ENCODE peak calls at places on chromosomes 6 and 20, in six cellular contexts. One of them, this sample, is unnamed.
A peak's percentile ranks its signal among the peaks of the same experiment; 100 is the strongest.

GRCh38 chr20:23010096-23010495 is 25.0 kb upstream of the SSTR4 start:
- DNase-seq in endodermal cell: no peak
- DNase-seq in neural progenitor cell: no peak
- DNase-seq in lower lobe of right lung: no peak
- DNase-seq in uterus: no peak
- DNase-seq in cardiac muscle cell: no peak
- DNase-seq in this sample: no peak

GRCh38 chr6:73667798-73668197 is 14.0 kb upstream of the SLC17A5 start:
- DNase-seq in endodermal cell: no peak
- DNase-seq in neural progenitor cell: no peak
- DNase-seq in lower lobe of right lung: no peak
- DNase-seq in uterus: no peak
- DNase-seq in cardiac muscle cell: no peak
- DNase-seq in this sample: no peak

GRCh38 chr6:158142789-158143188 is 25.3 kb downstream of the SERAC1 start:
- DNase-seq in endodermal cell: no peak
- DNase-seq in neural progenitor cell: no peak
- DNase-seq in lower lobe of right lung: no peak
- DNase-seq in uterus: no peak
- DNase-seq in cardiac muscle cell: no peak
- DNase-seq in this sample: no peak

GRCh38 chr6:98644063-98644462 is 190.3 kb upstream of the POU3F2 start:
- DNase-seq in endodermal cell: no peak
- DNase-seq in neural progenitor cell: peak; percentile 56
- DNase-seq in lower lobe of right lung: no peak
- DNase-seq in uterus: no peak
- DNase-seq in cardiac muscle cell: no peak
- DNase-seq in this sample: peak; percentile 90

GRCh38 chr6:136666041-136666440 is 115.8 kb upstream of the MAP7 start:
- DNase-seq in endodermal cell: no peak
- DNase-seq in neural progenitor cell: no peak
- DNase-seq in lower lobe of right lung: no peak
- DNase-seq in uterus: no peak
- DNase-seq in cardiac muscle cell: no peak
- DNase-seq in this sample: no peak

GRCh38 chr6:169528755-169529154 is 173.1 kb downstream of the WDR27 start:
- DNase-seq in endodermal cell: no peak
- DNase-seq in neural progenitor cell: no peak
- DNase-seq in lower lobe of right lung: no peak
- DNase-seq in uterus: no peak
- DNase-seq in cardiac muscle cell: no peak
- DNase-seq in this sample: no peak

GRCh38 chr6:162568266-162568665 is 159.3 kb downstream of the PRKN start:
- DNase-seq in endodermal cell: no peak
- DNase-seq in neural progenitor cell: no peak
- DNase-seq in lower lobe of right lung: no peak
- DNase-seq in uterus: no peak
- DNase-seq in cardiac muscle cell: no peak
- DNase-seq in this sample: no peak

GRCh38 chr20:16286601-16287000 is 286.6 kb downstream of the KIF16B start:
- DNase-seq in endodermal cell: no peak
- DNase-seq in neural progenitor cell: no peak
- DNase-seq in lower lobe of right lung: no peak
- DNase-seq in uterus: no peak
- DNase-seq in cardiac muscle cell: no peak
- DNase-seq in this sample: no peak

GRCh38 chr6:100460650-100461204 is 4.0 kb downstream of the SIM1 start:
- DNase-seq in endodermal cell: peak; percentile 83
- DNase-seq in neural progenitor cell: peak; percentile 71
- DNase-seq in lower lobe of right lung: no peak
- DNase-seq in uterus: no peak
- DNase-seq in cardiac muscle cell: no peak
- DNase-seq in this sample: no peak
- H3K4me3 ChIP-seq in endodermal cell: peak overlapping the region; percentile 78
- H3K4me3 ChIP-seq in neural progenitor cell: no peak overlapping the region
- H3K4me3 ChIP-seq in lower lobe of right lung: no peak overlapping the region
- H3K4me3 ChIP-seq in uterus: no peak overlapping the region
- H3K4me3 ChIP-seq in cardiac muscle cell: no peak overlapping the region
- H3K4me3 ChIP-seq in this sample: no peak overlapping the region

GRCh38 chr20:48721324-48722001 is 106.3 kb downstream of the PREX1 start:
- DNase-seq in endodermal cell: no peak
- DNase-seq in neural progenitor cell: no peak
- DNase-seq in lower lobe of right lung: no peak
- DNase-seq in uterus: no peak
- DNase-seq in cardiac muscle cell: no peak
- DNase-seq in this sample: no peak

GRCh38 chr20:48724891-48725588 is 102.8 kb downstream of the PREX1 start:
- DNase-seq in endodermal cell: no peak
- DNase-seq in neural progenitor cell: peak; percentile 19
- DNase-seq in lower lobe of right lung: no peak
- DNase-seq in uterus: no peak
- DNase-seq in cardiac muscle cell: peak; percentile 40
- DNase-seq in this sample: no peak

GRCh38 chr20:48723308-48724264 is 104.2 kb downstream of the PREX1 start:
- DNase-seq in endodermal cell: no peak
- DNase-seq in neural progenitor cell: no peak
- DNase-seq in lower lobe of right lung: peak; percentile 75
- DNase-seq in uterus: peak; percentile 30
- DNase-seq in cardiac muscle cell: no peak
- DNase-seq in this sample: no peak

GRCh38 chr20:48722002-48722731 is 105.6 kb downstream of the PREX1 start:
- DNase-seq in endodermal cell: no peak
- DNase-seq in neural progenitor cell: no peak
- DNase-seq in lower lobe of right lung: no peak
- DNase-seq in uterus: no peak
- DNase-seq in cardiac muscle cell: no peak
- DNase-seq in this sample: no peak

GRCh38 chr20:48722737-48723191 is 105.0 kb downstream of the PREX1 start:
- DNase-seq in endodermal cell: no peak
- DNase-seq in neural progenitor cell: no peak
- DNase-seq in lower lobe of right lung: no peak
- DNase-seq in uterus: no peak
- DNase-seq in cardiac muscle cell: no peak
- DNase-seq in this sample: no peak
- H3K4me1 ChIP-seq in endodermal cell: peaks cover 10% of the 10 kb centered on the region
- H3K4me1 ChIP-seq in neural progenitor cell: no peaks in the 10 kb centered on the region
- H3K4me1 ChIP-seq in lower lobe of right lung: peaks cover 64% of the 10 kb centered on the region
- H3K4me1 ChIP-seq in uterus: no peaks in the 10 kb centered on the region
- H3K4me1 ChIP-seq in cardiac muscle cell: no peaks in the 10 kb centered on the region
- H3K4me1 ChIP-seq in this sample: no peaks in the 10 kb centered on the region

GRCh38 chr20:63878855-63879254 is 13.8 kb downstream of the TPD52L2 start:
- DNase-seq in endodermal cell: no peak
- DNase-seq in neural progenitor cell: no peak
- DNase-seq in lower lobe of right lung: no peak
- DNase-seq in uterus: no peak
- DNase-seq in cardiac muscle cell: no peak
- DNase-seq in this sample: no peak

GRCh38 chr20:63884506-63885263 is 10.2 kb upstream of the DNAJC5 start:
- DNase-seq in endodermal cell: no peak
- DNase-seq in neural progenitor cell: no peak
- DNase-seq in lower lobe of right lung: no peak
- DNase-seq in uterus: no peak
- DNase-seq in cardiac muscle cell: no peak
- DNase-seq in this sample: no peak

GRCh38 chr20:63879264-63879663 is 14.2 kb downstream of the TPD52L2 start:
- DNase-seq in endodermal cell: no peak
- DNase-seq in neural progenitor cell: no peak
- DNase-seq in lower lobe of right lung: no peak
- DNase-seq in uterus: no peak
- DNase-seq in cardiac muscle cell: no peak
- DNase-seq in this sample: no peak

GRCh38 chr20:63882257-63883208 is 12.4 kb upstream of the DNAJC5 start:
- DNase-seq in endodermal cell: no peak
- DNase-seq in neural progenitor cell: no peak
- DNase-seq in lower lobe of right lung: no peak
- DNase-seq in uterus: no peak
- DNase-seq in cardiac muscle cell: no peak
- DNase-seq in this sample: no peak

DNA sequence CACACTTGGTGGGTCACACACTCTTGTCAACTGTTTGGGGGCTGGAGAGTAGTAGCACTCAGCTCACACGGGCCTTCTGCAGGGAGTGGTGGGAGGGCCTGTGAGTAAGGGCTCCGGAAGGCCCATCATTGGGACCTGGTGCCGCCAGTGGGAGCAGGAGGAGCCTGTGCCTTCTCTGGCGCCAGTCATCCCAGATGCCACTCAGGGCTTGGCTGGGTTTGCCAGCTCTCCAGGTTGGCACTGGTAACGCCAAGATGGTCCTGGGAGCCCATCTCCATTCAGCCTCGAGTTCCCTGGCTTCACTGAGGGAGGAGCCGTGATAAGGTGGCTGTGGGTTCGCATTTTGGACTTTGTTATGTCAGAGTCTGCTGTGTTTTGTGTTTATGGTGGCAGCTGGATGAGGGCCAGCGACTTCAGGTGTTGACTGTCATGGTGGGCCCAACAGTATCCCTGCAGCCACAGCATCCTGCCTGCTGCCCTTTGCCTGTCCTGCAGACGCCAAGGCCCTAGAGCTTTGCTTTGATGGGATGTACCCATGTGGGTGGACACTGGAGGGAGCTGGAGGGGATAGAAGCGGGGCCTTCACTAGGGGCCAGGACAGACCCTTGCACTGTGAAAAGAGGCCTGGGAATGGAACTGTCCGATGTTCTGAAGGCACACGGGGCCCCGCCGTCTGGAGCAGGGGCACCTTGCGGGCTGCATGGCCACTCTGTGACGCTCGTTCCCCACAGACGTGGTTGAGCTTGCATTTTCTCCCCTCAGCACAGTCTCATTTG is 13.3 kb upstream of the DNAJC5 start:
- DNase-seq in endodermal cell: no peak
- DNase-seq in neural progenitor cell: peak; percentile 36
- DNase-seq in lower lobe of right lung: no peak
- DNase-seq in uterus: no peak
- DNase-seq in cardiac muscle cell: no peak
- DNase-seq in this sample: no peak
- H3K36me3 ChIP-seq in endodermal cell: peaks cover 41% of the 10 kb centered on the region
- H3K36me3 ChIP-seq in neural progenitor cell: no peaks in the 10 kb centered on the region
- H3K36me3 ChIP-seq in lower lobe of right lung: peaks cover 86% of the 10 kb centered on the region
- H3K36me3 ChIP-seq in uterus: no peaks in the 10 kb centered on the region
- H3K36me3 ChIP-seq in cardiac muscle cell: peaks cover 14% of the 10 kb centered on the region
- H3K36me3 ChIP-seq in this sample: peaks cover 63% of the 10 kb centered on the region

DNA sequence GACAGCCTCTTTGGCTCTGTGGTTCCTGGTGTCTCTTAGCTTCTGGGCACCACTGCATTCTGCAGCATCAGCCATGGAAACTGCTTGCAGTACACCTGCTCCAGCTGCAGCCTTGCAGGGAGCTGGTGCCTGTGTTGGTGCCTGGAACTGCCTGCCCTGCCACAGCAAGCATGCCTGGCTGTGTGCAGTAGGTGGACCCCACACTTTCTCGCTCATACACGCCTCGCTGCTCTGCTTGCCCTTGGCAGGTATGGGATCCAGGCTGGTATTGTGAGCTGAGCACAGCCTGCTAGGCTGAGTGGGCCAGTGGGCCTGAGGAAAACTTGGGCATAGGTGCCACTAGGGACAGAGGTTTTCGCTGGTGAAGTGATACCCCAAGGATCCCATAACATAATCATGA is 22.8 kb downstream of the OR2J3 start:
- DNase-seq in endodermal cell: no peak
- DNase-seq in neural progenitor cell: no peak
- DNase-seq in lower lobe of right lung: no peak
- DNase-seq in uterus: no peak
- DNase-seq in cardiac muscle cell: no peak
- DNase-seq in this sample: no peak
- H3K4me3 ChIP-seq in endodermal cell: no peak overlapping the region
- H3K4me3 ChIP-seq in neural progenitor cell: no peak overlapping the region
- H3K4me3 ChIP-seq in lower lobe of right lung: no peak overlapping the region
- H3K4me3 ChIP-seq in uterus: no peak overlapping the region
- H3K4me3 ChIP-seq in cardiac muscle cell: no peak overlapping the region
- H3K4me3 ChIP-seq in this sample: no peak overlapping the region

DNA sequence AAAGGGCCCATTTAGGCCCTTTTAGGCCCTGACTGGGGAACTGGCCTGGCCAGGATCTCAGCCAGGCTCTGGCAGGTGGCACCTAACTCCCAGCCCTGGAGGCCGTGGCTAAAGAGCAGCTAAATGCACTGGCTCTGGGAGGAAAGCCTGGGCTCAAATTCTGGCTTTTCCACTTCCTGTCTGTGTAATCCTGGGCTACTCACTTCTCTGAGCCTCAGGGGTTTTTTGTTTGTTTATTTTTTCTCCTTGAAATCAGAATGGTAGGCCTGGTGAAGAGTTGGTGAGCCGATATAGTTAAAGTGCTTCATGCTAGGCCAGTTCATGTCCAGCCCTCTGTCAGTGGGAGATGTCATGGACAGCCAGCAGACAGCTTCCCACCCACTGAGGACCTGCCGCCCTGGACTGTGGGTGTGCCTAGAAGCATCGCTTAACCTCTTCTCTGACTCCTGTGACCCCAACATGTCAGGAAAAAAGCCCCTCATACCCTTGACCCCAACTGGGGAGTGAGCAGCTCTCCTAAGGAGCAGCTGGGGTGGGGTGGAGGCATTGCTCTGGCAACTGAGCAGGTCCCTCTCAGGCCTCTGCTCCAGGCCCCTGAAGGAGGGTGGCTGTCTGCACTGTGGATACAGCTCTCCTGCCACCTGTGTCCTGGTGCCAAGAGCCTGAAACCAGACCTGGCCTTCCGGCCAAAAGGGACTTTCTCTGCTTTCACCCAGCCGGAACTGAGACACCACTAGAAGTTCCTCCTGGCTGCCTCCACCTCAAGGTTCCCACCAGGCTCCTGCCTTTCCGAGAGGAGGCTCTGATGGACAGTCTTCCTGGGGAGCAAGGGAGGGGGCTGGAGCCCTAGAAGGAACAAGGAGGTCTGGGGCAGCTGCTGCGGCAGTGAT is 57.2 kb upstream of the MYL9 start:
- DNase-seq in endodermal cell: no peak
- DNase-seq in neural progenitor cell: no peak
- DNase-seq in lower lobe of right lung: no peak
- DNase-seq in uterus: no peak
- DNase-seq in cardiac muscle cell: no peak
- DNase-seq in this sample: no peak
- H3K4me1 ChIP-seq in endodermal cell: peaks cover 4% of the 10 kb centered on the region
- H3K4me1 ChIP-seq in neural progenitor cell: no peaks in the 10 kb centered on the region
- H3K4me1 ChIP-seq in lower lobe of right lung: peaks cover 77% of the 10 kb centered on the region
- H3K4me1 ChIP-seq in uterus: peaks cover 14% of the 10 kb centered on the region
- H3K4me1 ChIP-seq in cardiac muscle cell: peaks cover 23% of the 10 kb centered on the region
- H3K4me1 ChIP-seq in this sample: no peaks in the 10 kb centered on the region

GRCh38 chr20:50792708-50793574 is 1.9 kb upstream of the BCAS4 start:
- DNase-seq in endodermal cell: no peak
- DNase-seq in neural progenitor cell: no peak
- DNase-seq in lower lobe of right lung: no peak
- DNase-seq in uterus: no peak
- DNase-seq in cardiac muscle cell: no peak
- DNase-seq in this sample: no peak
- H3K36me3 ChIP-seq in endodermal cell: no peaks in the 10 kb centered on the region
- H3K36me3 ChIP-seq in neural progenitor cell: no peaks in the 10 kb centered on the region
- H3K36me3 ChIP-seq in lower lobe of right lung: no peaks in the 10 kb centered on the region
- H3K36me3 ChIP-seq in uterus: no peaks in the 10 kb centered on the region
- H3K36me3 ChIP-seq in cardiac muscle cell: no peaks in the 10 kb centered on the region
- H3K36me3 ChIP-seq in this sample: peaks cover 3% of the 10 kb centered on the region

This sample was measured in HAP-1.